ENCODE peak calls at places on chromosomes 7 and 10, in seven cellular contexts. One of them, this sample, is unnamed.

GRCh38 chr10:130479906-130480305 is 343.7 kb downstream of the GLRX3 start:
- DNase-seq in tibial nerve: no peak
- DNase-seq in ovary: no peak
- DNase-seq in K562: no peak
- DNase-seq in A549: no peak
- DNase-seq in sigmoid colon: peak; percentile 4
- DNase-seq in transverse colon: no peak
- DNase-seq in this sample: no peak

GRCh38 chr7:79185605-79186004 is 267.9 kb downstream of the MAGI2 start:
- DNase-seq in transverse colon: no peak
- DNase-seq in ovary: no peak
- DNase-seq in sigmoid colon: no peak
- DNase-seq in tibial nerve: no peak
- DNase-seq in K562: no peak
- DNase-seq in A549: no peak
- DNase-seq in this sample: no peak

GRCh38 chr10:16943301-16944080 is 126.3 kb upstream of the RSU1 start:
- DNase-seq in transverse colon: no peak
- DNase-seq in ovary: no peak
- DNase-seq in tibial nerve: no peak
- DNase-seq in K562: no peak
- DNase-seq in A549: no peak
- DNase-seq in sigmoid colon: no peak
- DNase-seq in this sample: no peak

GRCh38 chr7:111931016-111931517 is 275.1 kb downstream of the DOCK4 start:
- DNase-seq in sigmoid colon: no peak
- DNase-seq in A549: no peak
- DNase-seq in transverse colon: no peak
- DNase-seq in ovary: no peak
- DNase-seq in K562: no peak
- DNase-seq in tibial nerve: no peak
- DNase-seq in this sample: no peak

GRCh38 chr10:99832439-99832838 is 50.0 kb downstream of the ABCC2 start:
- DNase-seq in sigmoid colon: no peak
- DNase-seq in ovary: no peak
- DNase-seq in A549: no peak
- DNase-seq in K562: no peak
- DNase-seq in transverse colon: no peak
- DNase-seq in tibial nerve: no peak
- DNase-seq in this sample: no peak

GRCh38 chr7:158353606-158354570 is 233.7 kb downstream of the PTPRN2 start:
- DNase-seq in K562: peak; percentile 62
- DNase-seq in tibial nerve: no peak
- DNase-seq in transverse colon: peak; percentile 19
- DNase-seq in ovary: no peak
- DNase-seq in sigmoid colon: peak; percentile 14
- DNase-seq in A549: peak; percentile 44
- DNase-seq in this sample: peak; percentile 19

GRCh38 chr7:151632750-151633515 is 113.2 kb upstream of the RHEB start:
- DNase-seq in A549: no peak
- DNase-seq in sigmoid colon: peak; percentile 73
- DNase-seq in transverse colon: peak; percentile 66
- DNase-seq in ovary: peak; percentile 44
- DNase-seq in K562: peak; percentile 48
- DNase-seq in tibial nerve: no peak
- DNase-seq in this sample: peak; percentile 73

GRCh38 chr10:108249940-108250339 is 1085.4 kb upstream of the SORCS1 start:
- DNase-seq in sigmoid colon: no peak
- DNase-seq in ovary: no peak
- DNase-seq in A549: peak; percentile 4
- DNase-seq in tibial nerve: no peak
- DNase-seq in K562: no peak
- DNase-seq in transverse colon: no peak
- DNase-seq in this sample: no peak

GRCh38 chr7:69967152-69967591 is 368.9 kb downstream of the AUTS2 start:
- DNase-seq in sigmoid colon: no peak
- DNase-seq in tibial nerve: peak; percentile 25
- DNase-seq in ovary: peak; percentile 40
- DNase-seq in K562: no peak
- DNase-seq in A549: no peak
- DNase-seq in transverse colon: no peak
- DNase-seq in this sample: no peak

GRCh38 chr10:16987129-16987670 is 142.4 kb downstream of the CUBN start:
- DNase-seq in sigmoid colon: no peak
- DNase-seq in tibial nerve: no peak
- DNase-seq in A549: no peak
- DNase-seq in ovary: no peak
- DNase-seq in K562: no peak
- DNase-seq in transverse colon: no peak
- DNase-seq in this sample: no peak

GRCh38 chr7:432933-433332 is 86.7 kb downstream of the PDGFA start:
- DNase-seq in sigmoid colon: no peak
- DNase-seq in K562: no peak
- DNase-seq in tibial nerve: no peak
- DNase-seq in transverse colon: no peak
- DNase-seq in ovary: no peak
- DNase-seq in A549: no peak
- DNase-seq in this sample: no peak

GRCh38 chr7:150954201-150954985 is 23.7 kb downstream of the KCNH2 start:
- DNase-seq in ovary: peak; percentile 21
- DNase-seq in transverse colon: no peak
- DNase-seq in A549: no peak
- DNase-seq in K562: no peak
- DNase-seq in tibial nerve: no peak
- DNase-seq in sigmoid colon: peak; percentile 69
- DNase-seq in this sample: peak; percentile 62

GRCh38 chr10:5592070-5592469 is 67.3 kb downstream of the CALML3 start:
- DNase-seq in sigmoid colon: peak; percentile 61
- DNase-seq in tibial nerve: no peak
- DNase-seq in transverse colon: no peak
- DNase-seq in A549: no peak
- DNase-seq in ovary: no peak
- DNase-seq in K562: no peak
- DNase-seq in this sample: no peak

GRCh38 chr10:5591336-5591824 is 66.6 kb downstream of the CALML3 start:
- DNase-seq in ovary: no peak
- DNase-seq in sigmoid colon: no peak
- DNase-seq in tibial nerve: no peak
- DNase-seq in transverse colon: no peak
- DNase-seq in K562: no peak
- DNase-seq in A549: no peak
- DNase-seq in this sample: no peak

GRCh38 chr10:5589963-5590511 is 65.3 kb downstream of the CALML3 start:
- DNase-seq in tibial nerve: no peak
- DNase-seq in K562: peak; percentile 41
- DNase-seq in ovary: no peak
- DNase-seq in transverse colon: no peak
- DNase-seq in sigmoid colon: no peak
- DNase-seq in A549: peak; percentile 57
- DNase-seq in this sample: no peak

GRCh38 chr10:5589071-5589962 is 64.6 kb downstream of the CALML3 start:
- DNase-seq in ovary: no peak
- DNase-seq in A549: no peak
- DNase-seq in sigmoid colon: no peak
- DNase-seq in transverse colon: peak; percentile 37
- DNase-seq in tibial nerve: no peak
- DNase-seq in K562: no peak
- DNase-seq in this sample: peak; percentile 41

DNA sequence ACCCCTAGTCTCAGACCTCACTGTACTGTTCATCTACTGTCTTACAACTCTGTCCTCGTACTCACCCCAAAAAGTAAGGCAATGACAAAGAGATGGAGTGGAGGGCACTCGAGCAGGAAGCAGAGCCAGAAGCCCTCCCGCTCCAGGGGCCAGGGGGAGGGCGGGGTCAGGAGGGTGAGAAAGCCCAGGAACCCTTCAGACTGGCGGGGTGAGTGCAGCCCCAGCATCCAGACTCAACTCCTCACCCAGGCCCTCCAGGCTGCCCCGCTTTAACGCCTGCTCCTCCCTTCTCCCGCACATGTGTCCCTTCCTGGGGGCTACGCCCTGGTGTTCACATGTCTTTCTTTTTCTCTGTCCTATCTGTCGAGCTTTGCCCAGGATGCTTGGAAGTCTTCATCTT is 66.1 kb downstream of the CALML3 start:
- DNase-seq in tibial nerve: no peak
- DNase-seq in K562: no peak
- DNase-seq in A549: no peak
- DNase-seq in ovary: no peak
- DNase-seq in sigmoid colon: no peak
- DNase-seq in transverse colon: no peak
- DNase-seq in this sample: no peak
- H3K4me1 ChIP-seq in tibial nerve: peaks cover 35% of the 10 kb centered on the region
- H3K4me1 ChIP-seq in K562: peaks cover 18% of the 10 kb centered on the region
- H3K4me1 ChIP-seq in A549: peaks cover 49% of the 10 kb centered on the region
- H3K4me1 ChIP-seq in ovary: no peaks in the 10 kb centered on the region
- H3K4me1 ChIP-seq in sigmoid colon: peaks cover 15% of the 10 kb centered on the region
- H3K4me1 ChIP-seq in transverse colon: peaks cover 11% of the 10 kb centered on the region
- H3K4me1 ChIP-seq in this sample: peaks cover 2% of the 10 kb centered on the region

GRCh38 chr7:32070051-32070405 is 179 bp downstream of the PDE1C start:
- DNase-seq in A549: no peak
- DNase-seq in transverse colon: no peak
- DNase-seq in sigmoid colon: no peak
- DNase-seq in ovary: no peak
- DNase-seq in tibial nerve: no peak
- DNase-seq in K562: no peak
- DNase-seq in this sample: no peak
- H3K4me3 ChIP-seq in A549: peak overlapping the region; percentile 58
- H3K4me3 ChIP-seq in transverse colon: peak overlapping the region; percentile 53
- H3K4me3 ChIP-seq in sigmoid colon: peak overlapping the region; percentile 37
- H3K4me3 ChIP-seq in ovary: peak overlapping the region; percentile 61
- H3K4me3 ChIP-seq in tibial nerve: peak overlapping the region; percentile 47
- H3K4me3 ChIP-seq in K562: no peak overlapping the region
- H3K4me3 ChIP-seq in this sample: peak overlapping the region; percentile 56

GRCh38 chr7:134993877-134994456 is 7.7 kb downstream of the AGBL3 start:
- DNase-seq in tibial nerve: no peak
- DNase-seq in sigmoid colon: no peak
- DNase-seq in K562: no peak
- DNase-seq in ovary: no peak
- DNase-seq in A549: no peak
- DNase-seq in transverse colon: no peak
- DNase-seq in this sample: no peak

GRCh38 chr7:134992626-134993179 is 6.4 kb downstream of the AGBL3 start:
- DNase-seq in transverse colon: no peak
- DNase-seq in A549: no peak
- DNase-seq in ovary: peak; percentile 32
- DNase-seq in tibial nerve: no peak
- DNase-seq in K562: no peak
- DNase-seq in sigmoid colon: no peak
- DNase-seq in this sample: no peak

GRCh38 chr7:134988161-134988560 is 1.9 kb downstream of the AGBL3 start:
- DNase-seq in ovary: no peak
- DNase-seq in tibial nerve: no peak
- DNase-seq in K562: no peak
- DNase-seq in A549: no peak
- DNase-seq in sigmoid colon: no peak
- DNase-seq in transverse colon: no peak
- DNase-seq in this sample: no peak

GRCh38 chr7:134995239-134996096 is 9.2 kb downstream of the AGBL3 start:
- DNase-seq in sigmoid colon: no peak
- DNase-seq in transverse colon: no peak
- DNase-seq in ovary: no peak
- DNase-seq in A549: no peak
- DNase-seq in tibial nerve: no peak
- DNase-seq in K562: no peak
- DNase-seq in this sample: no peak

DNA sequence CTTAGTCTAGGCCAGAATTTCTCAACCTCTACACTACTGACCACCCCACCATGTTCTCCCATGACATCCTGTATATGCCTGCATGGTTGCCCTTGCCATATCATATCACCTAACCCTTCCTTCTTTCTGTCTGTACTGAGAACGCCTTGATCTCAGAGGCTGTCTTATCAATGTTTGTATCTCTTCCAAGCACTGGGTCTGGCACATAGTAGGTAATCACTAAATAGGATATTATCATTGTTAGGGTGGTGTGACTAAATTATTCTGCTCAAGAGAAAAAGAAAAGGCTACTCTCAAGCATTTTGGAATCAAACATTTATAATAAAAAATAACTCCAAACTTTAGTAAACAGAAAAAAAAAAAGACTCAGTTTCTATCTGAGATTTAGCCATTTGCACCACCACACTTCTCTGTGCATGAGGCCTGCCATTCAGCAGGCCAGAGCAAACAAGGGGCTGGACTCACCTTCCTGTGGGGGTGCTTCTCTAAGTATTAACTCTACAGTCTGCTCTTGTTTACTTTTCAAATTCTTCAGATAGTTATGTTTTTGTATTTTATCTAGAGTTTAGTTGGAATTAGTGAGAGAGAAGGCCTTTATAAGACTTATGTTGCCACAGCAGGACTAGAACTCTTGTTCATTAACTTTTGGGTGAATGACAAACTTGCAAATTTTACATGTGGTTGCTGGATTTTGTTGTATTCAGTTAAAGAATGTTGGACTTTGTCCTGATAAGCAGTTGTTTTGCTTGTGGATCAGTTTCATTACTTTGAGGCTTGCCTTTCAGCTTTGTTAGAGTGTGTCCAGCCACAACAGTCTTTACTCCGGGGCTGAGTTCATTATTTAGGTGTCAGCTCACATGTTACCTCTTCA is 5.4 kb downstream of the AGBL3 start:
- DNase-seq in sigmoid colon: no peak
- DNase-seq in transverse colon: no peak
- DNase-seq in tibial nerve: no peak
- DNase-seq in A549: peak; percentile 33
- DNase-seq in ovary: no peak
- DNase-seq in K562: no peak
- DNase-seq in this sample: no peak
- TF ChIP-seq EP300 in sigmoid colon: no peak
- TF ChIP-seq EP300 in transverse colon: no peak
- TF ChIP-seq EP300 in tibial nerve: no peak
- TF ChIP-seq EP300 in A549: no peak
- TF ChIP-seq EP300 in ovary: no peak
- TF ChIP-seq EP300 in K562: no peak
- TF ChIP-seq EP300 in this sample: no peak

DNA sequence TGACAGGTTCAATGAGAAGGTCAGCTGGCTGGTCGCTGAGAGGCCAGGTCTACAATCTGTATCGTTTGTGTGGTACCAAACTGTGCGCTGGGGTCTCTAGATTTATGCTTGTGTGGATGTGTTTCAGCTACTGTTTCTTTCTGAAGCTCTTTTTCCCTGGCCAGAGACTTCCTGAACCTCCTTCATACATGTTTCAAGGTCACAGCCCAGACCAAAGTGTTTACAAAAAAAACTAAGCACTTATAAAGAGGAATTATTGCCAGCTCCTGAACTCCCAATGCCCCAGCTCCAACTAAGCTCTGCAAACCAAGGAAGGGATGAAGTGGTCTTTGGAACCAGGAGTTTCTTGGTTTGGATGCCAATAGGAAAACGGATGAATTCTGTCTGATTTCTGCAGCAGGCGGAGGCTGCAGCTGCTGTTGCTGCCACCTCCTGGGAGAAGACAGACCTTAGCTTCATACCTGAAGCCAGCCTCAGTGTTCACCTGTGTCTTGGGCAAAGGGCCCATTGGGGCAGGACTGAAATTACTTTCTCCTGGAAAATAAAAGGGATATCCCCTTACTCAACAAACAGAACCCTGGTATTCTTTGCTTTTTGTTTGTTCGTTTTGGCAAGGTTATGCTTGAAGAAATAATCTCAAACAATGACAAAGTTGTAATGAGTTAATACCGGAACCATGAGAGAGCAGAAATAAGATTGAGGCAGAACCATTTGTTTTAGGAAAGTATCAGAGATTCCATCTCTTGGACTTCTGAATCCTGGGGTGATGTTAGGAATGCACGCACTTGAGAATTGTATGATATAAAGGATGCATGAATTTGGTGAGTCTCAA is 24.6 kb upstream of the MKLN1 start:
- DNase-seq in transverse colon: peak; percentile 43
- DNase-seq in K562: no peak
- DNase-seq in tibial nerve: no peak
- DNase-seq in sigmoid colon: no peak
- DNase-seq in A549: peak; percentile 68
- DNase-seq in ovary: no peak
- DNase-seq in this sample: peak; percentile 67
- H3K4me1 ChIP-seq in transverse colon: peaks cover 4% of the 10 kb centered on the region
- H3K4me1 ChIP-seq in K562: no peaks in the 10 kb centered on the region
- H3K4me1 ChIP-seq in tibial nerve: peaks cover 51% of the 10 kb centered on the region
- H3K4me1 ChIP-seq in sigmoid colon: peaks cover 4% of the 10 kb centered on the region
- H3K4me1 ChIP-seq in A549: peaks cover 28% of the 10 kb centered on the region
- H3K4me1 ChIP-seq in ovary: peaks cover 3% of the 10 kb centered on the region
- H3K4me1 ChIP-seq in this sample: no peaks in the 10 kb centered on the region